ENCODE peak calls at places on chromosomes 2 and 18, in eight cellular contexts. U is spleen, L is bronchial epithelial cell, D is kidney epithelial cell, O is foreskin fibroblast, C is body of pancreas, P is transverse colon, B is astrocyte of the spinal cord. Q is an unnamed sample.

GRCh38 chr2:28206786-28207185 is 185.9 kb upstream of the FOSL2 start:
- DNase-seq in P (no peak), B (peak; percentile 47), O (no peak), D (no peak), C (no peak), U (no peak), L (no peak), Q (no peak)

GRCh38 chr2:29729932-29730331 is 191.5 kb downstream of the ALK start:
- DNase-seq in L (no peak), P (no peak), C (no peak), D (no peak), O (no peak), B (no peak), U (no peak), Q (no peak)

GRCh38 chr2:1305357-1305756 is 107.9 kb upstream of the TPO start:
- DNase-seq in P (no peak), B (no peak), O (no peak), D (no peak), U (no peak), C (no peak), L (no peak), Q (no peak)

GRCh38 chr2:143615617-143616016 is 486.4 kb downstream of the ARHGAP15 start:
- DNase-seq in O (no peak), C (no peak), D (no peak), B (no peak), P (no peak), L (no peak), U (no peak), Q (no peak)

GRCh38 chr2:157783180-157783579 is 93.0 kb downstream of the ACVR1 start:
- DNase-seq in D (no peak), P (no peak), O (no peak), B (no peak), C (no peak), U (no peak), L (no peak), Q (no peak)

GRCh38 chr18:3269241-3269640 is 7.3 kb downstream of the MYL12B start:
- DNase-seq in B (no peak), U (no peak), O (no peak), P (no peak), L (no peak), C (no peak), D (no peak), Q (no peak)

GRCh38 chr2:233416706-233417105 is 62.4 kb downstream of the DGKD start:
- DNase-seq in P (no peak), D (no peak), L (no peak), O (no peak), B (no peak), U (no peak), C (no peak), Q (peak; percentile 60)

GRCh38 chr2:74333175-74333574 is 10.0 kb downstream of the SLC4A5 start:
- DNase-seq in D (no peak), P (peak; percentile 24), L (peak; percentile 41), U (no peak), O (peak; percentile 15), B (peak; percentile 39), C (no peak), Q (no peak)

GRCh38 chr2:230924470-230925341 is at the start of gene GPR55:
- DNase-seq in L (no peak), O (no peak), U (peak; percentile 77), C (no peak), P (peak; percentile 56), D (no peak), B (no peak), Q (no peak)

GRCh38 chr2:168294409-168294808 is 47.0 kb upstream of the STK39 start:
- DNase-seq in D (no peak), O (no peak), B (no peak), P (no peak), U (no peak), L (no peak), C (no peak), Q (no peak)

GRCh38 chr2:164538250-164538866 is 82.9 kb downstream of the GRB14 start:
- DNase-seq in D (no peak), L (peak; percentile 57), P (no peak), C (no peak), B (peak; percentile 61), O (peak; percentile 21), U (no peak), Q (no peak)

GRCh38 chr2:227813229-227813561 is 447 bp upstream of the CCL20 start:
- DNase-seq in B (no peak), U (no peak), O (no peak), P (no peak), C (no peak), L (no peak), D (no peak), Q (no peak)

GRCh38 chr2:227816507-227817274 is 3.0 kb downstream of the CCL20 start:
- DNase-seq in O (no peak), D (no peak), B (peak; percentile 68), L (no peak), U (no peak), P (no peak), C (no peak), Q (no peak)

GRCh38 chr2:227815066-227815465 is 1.4 kb downstream of the CCL20 start:
- DNase-seq in O (no peak), D (no peak), B (no peak), L (no peak), P (no peak), C (no peak), U (no peak), Q (no peak)

GRCh38 chr2:227812001-227812400 is 1.6 kb upstream of the CCL20 start:
- DNase-seq in P (no peak), C (no peak), O (no peak), L (no peak), D (no peak), B (no peak), U (no peak), Q (no peak)

DNA sequence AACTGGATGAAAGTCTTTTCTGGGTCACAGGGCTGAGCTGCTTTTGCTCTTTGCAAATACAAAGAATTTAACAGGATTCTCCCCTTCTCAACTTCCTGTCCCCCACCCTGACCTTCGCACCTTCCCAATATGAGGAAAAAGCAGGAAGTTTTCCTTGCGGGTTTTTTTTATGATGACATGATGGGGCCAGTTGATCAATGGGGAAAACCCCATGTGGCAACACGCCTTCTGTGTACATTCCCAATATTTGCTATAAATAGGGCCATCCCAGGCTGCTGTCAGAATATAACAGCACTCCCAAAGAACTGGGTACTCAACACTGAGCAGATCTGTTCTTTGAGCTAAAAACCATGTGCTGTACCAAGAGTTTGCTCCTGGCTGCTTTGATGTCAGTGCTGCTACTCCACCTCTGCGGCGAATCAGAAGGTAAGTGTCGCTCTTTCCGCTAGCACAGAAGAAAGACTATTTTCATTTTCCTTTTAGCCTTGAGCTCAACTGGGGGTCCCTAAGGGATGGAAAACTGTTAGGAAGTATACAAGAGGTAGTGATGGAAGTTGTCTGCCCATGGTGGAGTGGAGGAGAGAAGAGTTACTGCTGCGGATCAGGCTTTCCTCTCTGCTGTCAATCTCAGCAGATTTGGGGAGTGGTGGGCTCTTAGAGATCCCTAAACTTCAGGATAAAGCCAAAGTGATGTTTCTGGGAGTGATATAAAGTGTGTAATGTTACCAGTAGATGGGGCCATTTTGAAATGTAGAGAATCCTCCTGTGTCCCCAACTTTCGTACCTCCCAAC is at the start of gene CCL20:
- DNase-seq in L (peak; percentile 66), O (no peak), C (no peak), D (no peak), P (peak; percentile 34), U (no peak), B (no peak), Q (no peak)
- H3K4me3 ChIP-seq in L (peak within 1 kb of the TSS; percentile 1), O (no peak within 1 kb of the TSS), C (no peak within 1 kb of the TSS), D (no peak within 1 kb of the TSS), P (no peak within 1 kb of the TSS), U (no peak within 1 kb of the TSS), B (no peak within 1 kb of the TSS), Q (no peak within 1 kb of the TSS)

DNA sequence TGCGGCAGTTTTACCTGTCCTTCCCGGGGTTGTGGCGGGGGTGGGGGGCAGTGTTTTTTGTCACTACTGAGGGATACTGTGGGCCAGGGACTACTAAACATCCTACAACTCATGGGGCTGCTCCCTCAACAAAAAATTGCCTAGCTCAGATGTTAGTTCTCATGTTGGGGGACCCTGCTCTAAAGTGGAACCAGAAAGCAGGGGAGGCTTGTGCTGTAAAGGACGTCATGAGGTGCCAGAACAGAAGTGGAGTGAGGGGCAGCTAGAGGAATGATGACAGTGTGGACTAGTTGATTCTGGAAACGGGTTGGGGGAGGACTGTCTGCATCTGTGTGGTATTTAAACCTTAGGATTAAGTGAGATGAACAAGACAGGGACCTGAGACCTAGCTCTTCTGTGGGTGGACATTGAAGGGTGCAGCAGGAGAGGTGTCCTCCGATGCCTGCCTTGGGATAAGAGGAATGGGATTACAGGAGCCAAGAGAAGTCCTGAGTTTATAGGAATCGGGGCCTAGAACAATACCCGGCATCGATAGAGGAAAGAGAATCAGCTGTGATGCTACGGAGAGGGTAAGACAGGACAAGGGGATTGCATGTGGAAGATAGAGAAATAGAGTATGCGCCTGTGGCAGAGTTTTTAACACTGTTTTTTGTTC is 2.7 kb downstream of the RPL31 start:
- DNase-seq in C (no peak), O (no peak), D (no peak), P (no peak), B (no peak), L (no peak), U (no peak), Q (no peak)
- H3K4me3 ChIP-seq in C (no peak overlapping the region), O (peak overlapping the region; percentile 96), D (no peak overlapping the region), P (no peak overlapping the region), B (no peak overlapping the region), L (no peak overlapping the region), U (no peak overlapping the region), Q (no peak overlapping the region)

DNA sequence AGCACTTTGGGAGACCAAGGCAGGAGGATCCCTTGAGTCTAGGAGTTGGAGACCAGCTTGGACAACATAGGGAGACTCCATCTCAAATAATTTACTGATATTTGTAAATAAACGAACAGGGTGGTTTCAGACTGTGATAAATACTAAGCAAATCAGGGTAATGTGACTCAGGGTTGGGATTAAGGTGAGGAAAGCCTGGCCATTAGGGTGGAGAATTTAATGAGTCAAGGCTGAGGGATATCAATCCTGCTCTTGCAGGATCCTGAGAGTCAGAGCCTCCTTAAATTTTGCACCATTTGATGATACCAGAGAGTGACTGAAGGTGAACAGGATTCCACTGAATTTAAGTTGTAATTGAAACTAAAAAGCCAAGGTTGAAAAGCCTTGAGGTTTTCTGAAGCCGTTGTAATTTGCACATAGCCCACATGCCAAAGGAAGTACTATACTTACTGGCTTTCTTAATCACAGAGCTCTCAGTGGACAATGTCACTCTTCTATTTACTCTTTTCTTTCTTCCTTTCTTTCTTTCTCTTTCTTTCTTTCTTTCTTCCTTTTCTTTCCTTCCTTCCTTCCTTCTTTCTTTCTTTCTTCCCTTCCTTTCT is 28.6 kb upstream of the AP1S3 start:
- DNase-seq in U (no peak), P (no peak), C (no peak), L (peak; percentile 84), B (no peak), O (no peak), D (no peak), Q (no peak)
- H3K4me3 ChIP-seq in U (no peak overlapping the region), P (no peak overlapping the region), C (no peak overlapping the region), L (no peak overlapping the region), B (no peak overlapping the region), O (no peak overlapping the region), D (no peak overlapping the region), Q (no peak overlapping the region)

GRCh38 chr2:179580378-179581146 is 280.9 kb downstream of the ZNF385B start:
- DNase-seq in U (no peak), L (no peak), B (no peak), P (no peak), O (no peak), C (peak; percentile 28), D (peak; percentile 61), Q (no peak)
- H3K4me3 ChIP-seq in U (no peak overlapping the region), L (no peak overlapping the region), B (no peak overlapping the region), P (no peak overlapping the region), O (no peak overlapping the region), C (no peak overlapping the region), D (no peak overlapping the region), Q (no peak overlapping the region)

Q was measured in thyroid gland.